ENCODE peak calls at places on chromosomes 12 and 14, in ten cellular contexts. W is KG1; Q is NCI-H2029 treated with DMSO at 0.1 percent for 48 hours; S is IMR-90; I is GM10248; L is HCT116; D is SW 1271; E is H7; K is frontal cortex; V is activated CD8-positive, alpha-beta memory T cell treated with anti-CD3 and anti-CD28 coated beads, Interleukin-2, amount 50 U/mL, for 48 hours. Y is an unnamed sample.

GRCh38 chr12:53676715-53677611 is 1.1 kb upstream of the ATP5MC2 start:
- DNase-seq in W (no peak), Q (no peak), S (peak), I (peak), L (no peak), D (no peak), E (peak), K (peak), V (peak), Y (no peak)

GRCh38 chr12:77577756-77578155 is 252.9 kb upstream of the NAV3 start:
- DNase-seq in W (no peak), Q (no peak), S (peak), I (no peak), L (no peak), D (no peak), E (no peak), K (no peak), V (no peak), Y (no peak)

GRCh38 chr14:80638620-80639215 is 302.8 kb downstream of the CEP128 start:
- DNase-seq in W (no peak), Q (no peak), S (peak), I (no peak), L (peak), D (no peak), E (no peak), K (no peak), V (no peak), Y (no peak)

GRCh38 chr12:57188090-57188425 is 28.5 kb upstream of the NXPH4 start:
- DNase-seq in W (no peak), Q (no peak), S (no peak), I (no peak), L (no peak), D (no peak), E (no peak), K (no peak), V (no peak), Y (no peak)

GRCh38 chr14:75223664-75224154 is 47.3 kb upstream of the TMED10 start:
- DNase-seq in W (no peak), Q (peak), S (peak), I (peak), L (no peak), D (no peak), E (no peak), K (no peak), V (no peak), Y (no peak)

GRCh38 chr12:15701721-15702156 is 87.4 kb downstream of the EPS8 start:
- DNase-seq in W (no peak), Q (no peak), S (peak), I (no peak), L (no peak), D (no peak), E (no peak), K (no peak), V (no peak), Y (no peak)

GRCh38 chr14:54882521-54882920 is 20.1 kb downstream of the GCH1 start:
- DNase-seq in W (no peak), Q (no peak), S (no peak), I (no peak), L (no peak), D (no peak), E (no peak), K (no peak), V (no peak), Y (no peak)

GRCh38 chr14:32232481-32232880 is 29.4 kb upstream of the RNU6-8 start:
- DNase-seq in W (no peak), Q (no peak), S (no peak), I (no peak), L (no peak), D (no peak), E (no peak), K (no peak), V (no peak), Y (no peak)

GRCh38 chr14:96660667-96661066 is 136.5 kb upstream of the VRK1 start:
- DNase-seq in W (no peak), Q (no peak), S (no peak), I (no peak), L (no peak), D (no peak), E (no peak), K (no peak), V (no peak), Y (no peak)

GRCh38 chr12:116121453-116121871 is 156.0 kb downstream of the MED13L start:
- DNase-seq in W (no peak), Q (no peak), S (peak), I (no peak), L (no peak), D (no peak), E (no peak), K (no peak), V (no peak), Y (no peak)

GRCh38 chr12:79298511-79298910 is 392.3 kb downstream of the PAWR start:
- DNase-seq in W (no peak), Q (peak), S (peak), I (no peak), L (no peak), D (no peak), E (no peak), K (no peak), V (no peak), Y (no peak)

GRCh38 chr12:55729592-55730446 is 1.0 kb upstream of the CD63 start:
- DNase-seq in W (no peak), Q (peak), S (peak), I (peak), L (peak), D (peak), E (peak), K (peak), V (peak), Y (peak)

GRCh38 chr14:37143500-37143874 is 28.9 kb downstream of the SLC25A21 start:
- DNase-seq in W (no peak), Q (no peak), S (no peak), I (no peak), L (no peak), D (no peak), E (no peak), K (no peak), V (no peak), Y (no peak)

GRCh38 chr14:83975435-83976222 is 1554.3 kb upstream of the FLRT2 start:
- DNase-seq in W (no peak), Q (no peak), S (peak), I (no peak), L (no peak), D (no peak), E (peak), K (no peak), V (no peak), Y (no peak)

GRCh38 chr12:125331342-125332052 is 266.3 kb downstream of the AACS start:
- DNase-seq in W (no peak), Q (no peak), S (no peak), I (no peak), L (no peak), D (no peak), E (no peak), K (no peak), V (no peak), Y (no peak)

GRCh38 chr12:28555729-28556128 is 365.5 kb downstream of the CCDC91 start:
- DNase-seq in W (no peak), Q (no peak), S (no peak), I (no peak), L (no peak), D (no peak), E (no peak), K (no peak), V (no peak), Y (no peak)

GRCh38 chr12:54286042-54286931 is 5.8 kb downstream of the HNRNPA1 start:
- DNase-seq in W (no peak), Q (no peak), S (no peak), I (no peak), L (no peak), D (no peak), E (no peak), K (no peak), V (peak), Y (no peak)

GRCh38 chr14:95557291-95557690 is 22.4 kb downstream of the GLRX5 start:
- DNase-seq in W (no peak), Q (no peak), S (no peak), I (no peak), L (no peak), D (no peak), E (peak), K (no peak), V (no peak), Y (no peak)

GRCh38 chr12:93990832-93991748 is 157.3 kb upstream of the PLXNC1 start:
- DNase-seq in W (no peak), Q (no peak), S (peak), I (no peak), L (no peak), D (no peak), E (peak), K (no peak), V (no peak), Y (no peak)

GRCh38 chr12:64147011-64147671 is 75.0 kb downstream of the KICS2 start:
- DNase-seq in W (no peak), Q (no peak), S (no peak), I (no peak), L (no peak), D (no peak), E (no peak), K (no peak), V (no peak), Y (no peak)

GRCh38 chr12:19826988-19827550 is 387.8 kb downstream of the AEBP2 start:
- DNase-seq in W (no peak), Q (no peak), S (peak), I (no peak), L (no peak), D (no peak), E (no peak), K (no peak), V (no peak), Y (no peak)

GRCh38 chr14:106790189-106791036 is 1264.0 kb downstream of the TMEM121 start:
- DNase-seq in W (peak), Q (peak), S (no peak), I (peak), L (no peak), D (peak), E (peak), K (no peak), V (peak), Y (peak)

GRCh38 chr14:102923201-102923919 is 897 bp downstream of the AMN start:
- DNase-seq in W (no peak), Q (no peak), S (no peak), I (no peak), L (no peak), D (no peak), E (peak), K (no peak), V (no peak), Y (no peak)

GRCh38 chr12:11814362-11814761 is 164.9 kb downstream of the ETV6 start:
- DNase-seq in W (no peak), Q (no peak), S (peak), I (no peak), L (no peak), D (no peak), E (no peak), K (no peak), V (no peak), Y (no peak)

GRCh38 chr12:32891526-32891925 is 5.1 kb downstream of the PKP2 start:
- DNase-seq in W (no peak), Q (no peak), S (no peak), I (no peak), L (no peak), D (no peak), E (no peak), K (no peak), V (no peak), Y (no peak)

GRCh38 chr12:53327435-53328042 is 6.1 kb upstream of the AAAS start:
- DNase-seq in W (no peak), Q (no peak), S (no peak), I (no peak), L (no peak), D (no peak), E (no peak), K (no peak), V (no peak), Y (no peak)

GRCh38 chr12:127005406-127005805 is 1261.6 kb upstream of the TMEM132C start:
- DNase-seq in W (no peak), Q (no peak), S (no peak), I (no peak), L (no peak), D (no peak), E (no peak), K (no peak), V (no peak), Y (no peak)

GRCh38 chr12:72790273-72790672 is 518.1 kb downstream of the TRHDE start:
- DNase-seq in W (no peak), Q (no peak), S (no peak), I (no peak), L (no peak), D (no peak), E (no peak), K (no peak), V (no peak), Y (no peak)

GRCh38 chr12:46560874-46561273 is 188.3 kb upstream of the SLC38A2 start:
- DNase-seq in W (no peak), Q (no peak), S (no peak), I (no peak), L (no peak), D (no peak), E (no peak), K (no peak), V (no peak), Y (no peak)

Y was measured in stimulated activated CD8-positive, alpha-beta memory T cell treated with anti-CD3 and anti-CD28 coated beads, Interleukin-12 subunit alpha, Interleukin-12 subunit beta, amount 100 ng/mL, for 1 hour.